ENCODE peak calls at places on chromosome 16, in five cellular contexts. B is cardiac fibroblast, V is BJ, R is A172, G is NCI-H1436 treated with DMSO at 0.1 percent for 48 hours. J is an unnamed sample.

GRCh38 chr16:75938818-75939217 is 212.5 kb upstream of the CPHXL start:
- DNase-seq in B (no peak), V (no peak), R (no peak), G (no peak), J (no peak)

GRCh38 chr16:89798832-89799370 is 17.5 kb downstream of the FANCA start:
- DNase-seq in B (no peak), V (no peak), R (no peak), G (no peak), J (no peak)

GRCh38 chr16:68059804-68060203 is 25.4 kb upstream of the NFATC3 start:
- DNase-seq in B (no peak), V (no peak), R (no peak), G (no peak), J (no peak)

GRCh38 chr16:23160082-23160481 is 10.8 kb upstream of the USP31 start:
- DNase-seq in B (no peak), V (no peak), R (peak), G (no peak), J (no peak)

GRCh38 chr16:89355686-89356085 is 134.7 kb downstream of the ANKRD11 start:
- DNase-seq in B (no peak), V (no peak), R (no peak), G (no peak), J (no peak)

GRCh38 chr16:16997349-16997748 is 473.4 kb downstream of the XYLT1 start:
- DNase-seq in B (no peak), V (no peak), R (no peak), G (no peak), J (no peak)

GRCh38 chr16:10408824-10409381 is 23.0 kb downstream of the ATF7IP2 start:
- DNase-seq in B (peak), V (no peak), R (peak), G (no peak), J (no peak)

GRCh38 chr16:50467943-50468748 is 80.0 kb upstream of the NKD1 start:
- DNase-seq in B (no peak), V (no peak), R (no peak), G (no peak), J (peak)

GRCh38 chr16:75198135-75198600 is 8.8 kb downstream of the CTRB2 start:
- DNase-seq in B (peak), V (peak), R (no peak), G (no peak), J (peak)

GRCh38 chr16:25012525-25012991 is 2.6 kb downstream of the ARHGAP17 start:
- DNase-seq in B (peak), V (peak), R (peak), G (no peak), J (peak)

GRCh38 chr16:56662357-56663354 is 4.9 kb downstream of the MT1F start:
- DNase-seq in B (no peak), V (no peak), R (no peak), G (no peak), J (no peak)

GRCh38 chr16:73365010-73365409 is 317.1 kb upstream of the ZFHX3 start:
- DNase-seq in B (no peak), V (no peak), R (peak), G (peak), J (no peak)

GRCh38 chr16:4892356-4893102 is 44.4 kb downstream of the PPL start:
- DNase-seq in B (peak), V (peak), R (peak), G (no peak), J (peak)

GRCh38 chr16:66521951-66522771 is 27.8 kb downstream of the TK2 start:
- DNase-seq in B (peak), V (no peak), R (peak), G (no peak), J (peak)

J was measured in GM03348.